ENCODE peak calls at places on chromosomes 6 and 20, in six cellular contexts. One of them, this sample, is unnamed.

GRCh38 chr6:157198425-157199279 is 124.7 kb downstream of the TMEM242 start:
- DNase-seq in lower lobe of right lung: peak
- DNase-seq in AG09309: no peak
- DNase-seq in OCI-LY7: no peak
- DNase-seq in foreskin fibroblast: peak
- DNase-seq in fibroblast of the aortic adventitia: peak
- DNase-seq in this sample: no peak

GRCh38 chr20:62473717-62474584 is 1.8 kb downstream of the GATA5 start:
- DNase-seq in fibroblast of the aortic adventitia: no peak
- DNase-seq in lower lobe of right lung: no peak
- DNase-seq in OCI-LY7: no peak
- DNase-seq in foreskin fibroblast: no peak
- DNase-seq in AG09309: no peak
- DNase-seq in this sample: no peak

GRCh38 chr6:136568129-136568528 is 17.9 kb upstream of the MAP7 start:
- DNase-seq in lower lobe of right lung: no peak
- DNase-seq in foreskin fibroblast: no peak
- DNase-seq in fibroblast of the aortic adventitia: no peak
- DNase-seq in AG09309: no peak
- DNase-seq in OCI-LY7: no peak
- DNase-seq in this sample: no peak

GRCh38 chr6:135250234-135250633 is 69.1 kb downstream of the MYB start:
- DNase-seq in AG09309: no peak
- DNase-seq in OCI-LY7: no peak
- DNase-seq in fibroblast of the aortic adventitia: no peak
- DNase-seq in lower lobe of right lung: no peak
- DNase-seq in foreskin fibroblast: no peak
- DNase-seq in this sample: no peak

GRCh38 chr6:104771258-104771832 is 88.4 kb downstream of the HACE1 start:
- DNase-seq in lower lobe of right lung: no peak
- DNase-seq in OCI-LY7: peak
- DNase-seq in fibroblast of the aortic adventitia: peak
- DNase-seq in foreskin fibroblast: no peak
- DNase-seq in AG09309: no peak
- DNase-seq in this sample: peak

GRCh38 chr6:30979076-30979475 is 4.4 kb upstream of the MUC21 start:
- DNase-seq in lower lobe of right lung: no peak
- DNase-seq in AG09309: no peak
- DNase-seq in OCI-LY7: no peak
- DNase-seq in foreskin fibroblast: no peak
- DNase-seq in fibroblast of the aortic adventitia: no peak
- DNase-seq in this sample: no peak

GRCh38 chr20:64216036-64216435 is 39.5 kb upstream of the PCMTD2 start:
- DNase-seq in OCI-LY7: no peak
- DNase-seq in foreskin fibroblast: no peak
- DNase-seq in fibroblast of the aortic adventitia: peak
- DNase-seq in AG09309: no peak
- DNase-seq in lower lobe of right lung: no peak
- DNase-seq in this sample: no peak

GRCh38 chr6:20403080-20403765 is 1.5 kb downstream of the E2F3 start:
- DNase-seq in fibroblast of the aortic adventitia: peak
- DNase-seq in AG09309: peak
- DNase-seq in OCI-LY7: peak
- DNase-seq in lower lobe of right lung: peak
- DNase-seq in foreskin fibroblast: peak
- DNase-seq in this sample: peak

GRCh38 chr20:23127506-23128279 is 41.6 kb upstream of the CD93 start:
- DNase-seq in fibroblast of the aortic adventitia: no peak
- DNase-seq in OCI-LY7: no peak
- DNase-seq in AG09309: no peak
- DNase-seq in foreskin fibroblast: no peak
- DNase-seq in lower lobe of right lung: no peak
- DNase-seq in this sample: no peak

GRCh38 chr6:116975600-116975999 is 98.6 kb downstream of the RFX6 start:
- DNase-seq in lower lobe of right lung: no peak
- DNase-seq in OCI-LY7: no peak
- DNase-seq in foreskin fibroblast: peak
- DNase-seq in AG09309: no peak
- DNase-seq in fibroblast of the aortic adventitia: no peak
- DNase-seq in this sample: no peak

GRCh38 chr6:84417261-84417660 is 189.8 kb upstream of the CEP162 start:
- DNase-seq in fibroblast of the aortic adventitia: peak
- DNase-seq in OCI-LY7: no peak
- DNase-seq in AG09309: peak
- DNase-seq in foreskin fibroblast: peak
- DNase-seq in lower lobe of right lung: no peak
- DNase-seq in this sample: peak

GRCh38 chr6:12233693-12234551 is 56.2 kb upstream of the EDN1 start:
- DNase-seq in foreskin fibroblast: peak
- DNase-seq in AG09309: peak
- DNase-seq in lower lobe of right lung: no peak
- DNase-seq in OCI-LY7: peak
- DNase-seq in fibroblast of the aortic adventitia: peak
- DNase-seq in this sample: peak

GRCh38 chr6:155142163-155142901 is 121.5 kb upstream of the CLDN20 start:
- DNase-seq in OCI-LY7: no peak
- DNase-seq in AG09309: no peak
- DNase-seq in foreskin fibroblast: no peak
- DNase-seq in lower lobe of right lung: no peak
- DNase-seq in fibroblast of the aortic adventitia: no peak
- DNase-seq in this sample: peak

GRCh38 chr20:18739785-18740184 is 73.8 kb upstream of the SCP2D1 start:
- DNase-seq in AG09309: peak
- DNase-seq in lower lobe of right lung: no peak
- DNase-seq in fibroblast of the aortic adventitia: peak
- DNase-seq in foreskin fibroblast: peak
- DNase-seq in OCI-LY7: no peak
- DNase-seq in this sample: peak

GRCh38 chr6:26232950-26233607 is 131.9 kb upstream of the BTN3A2 start:
- DNase-seq in fibroblast of the aortic adventitia: no peak
- DNase-seq in AG09309: no peak
- DNase-seq in lower lobe of right lung: no peak
- DNase-seq in foreskin fibroblast: peak
- DNase-seq in OCI-LY7: no peak
- DNase-seq in this sample: peak

GRCh38 chr6:143941852-143942627 is 66.0 kb downstream of the PLAGL1 start:
- DNase-seq in foreskin fibroblast: peak
- DNase-seq in AG09309: peak
- DNase-seq in fibroblast of the aortic adventitia: peak
- DNase-seq in OCI-LY7: peak
- DNase-seq in lower lobe of right lung: peak
- DNase-seq in this sample: peak

GRCh38 chr20:39190666-39191570 is 228.8 kb downstream of the DHX35 start:
- DNase-seq in foreskin fibroblast: peak
- DNase-seq in lower lobe of right lung: no peak
- DNase-seq in OCI-LY7: no peak
- DNase-seq in AG09309: peak
- DNase-seq in fibroblast of the aortic adventitia: peak
- DNase-seq in this sample: no peak

GRCh38 chr20:38021373-38021772 is 11.9 kb downstream of the TTI1 start:
- DNase-seq in AG09309: no peak
- DNase-seq in lower lobe of right lung: no peak
- DNase-seq in OCI-LY7: no peak
- DNase-seq in fibroblast of the aortic adventitia: no peak
- DNase-seq in foreskin fibroblast: no peak
- DNase-seq in this sample: no peak

GRCh38 chr6:68575765-68576439 is 59.2 kb upstream of the ADGRB3 start:
- DNase-seq in AG09309: no peak
- DNase-seq in foreskin fibroblast: peak
- DNase-seq in lower lobe of right lung: peak
- DNase-seq in OCI-LY7: no peak
- DNase-seq in fibroblast of the aortic adventitia: no peak
- DNase-seq in this sample: peak

GRCh38 chr20:2246081-2246491 is 49.7 kb upstream of the TGM3 start:
- DNase-seq in lower lobe of right lung: no peak
- DNase-seq in OCI-LY7: no peak
- DNase-seq in foreskin fibroblast: no peak
- DNase-seq in AG09309: no peak
- DNase-seq in fibroblast of the aortic adventitia: no peak
- DNase-seq in this sample: no peak

GRCh38 chr6:12291785-12292604 is 1.8 kb downstream of the EDN1 start:
- DNase-seq in fibroblast of the aortic adventitia: no peak
- DNase-seq in lower lobe of right lung: no peak
- DNase-seq in AG09309: no peak
- DNase-seq in OCI-LY7: no peak
- DNase-seq in foreskin fibroblast: no peak
- DNase-seq in this sample: peak

GRCh38 chr6:82959385-82959941 is 106.2 kb downstream of the UBE3D start:
- DNase-seq in fibroblast of the aortic adventitia: peak
- DNase-seq in lower lobe of right lung: no peak
- DNase-seq in AG09309: peak
- DNase-seq in OCI-LY7: no peak
- DNase-seq in foreskin fibroblast: no peak
- DNase-seq in this sample: peak

GRCh38 chr6:69865126-69865525 is 1.2 kb upstream of the COL19A1 start:
- DNase-seq in fibroblast of the aortic adventitia: peak
- DNase-seq in foreskin fibroblast: peak
- DNase-seq in lower lobe of right lung: no peak
- DNase-seq in OCI-LY7: no peak
- DNase-seq in AG09309: peak
- DNase-seq in this sample: peak

GRCh38 chr20:32779500-32780215 is 17.5 kb downstream of the DNMT3B start:
- DNase-seq in foreskin fibroblast: no peak
- DNase-seq in fibroblast of the aortic adventitia: no peak
- DNase-seq in lower lobe of right lung: no peak
- DNase-seq in OCI-LY7: no peak
- DNase-seq in AG09309: no peak
- DNase-seq in this sample: no peak

GRCh38 chr20:5364136-5364821 is 47.5 kb upstream of the PROKR2 start:
- DNase-seq in foreskin fibroblast: no peak
- DNase-seq in fibroblast of the aortic adventitia: no peak
- DNase-seq in AG09309: no peak
- DNase-seq in OCI-LY7: no peak
- DNase-seq in lower lobe of right lung: no peak
- DNase-seq in this sample: no peak

GRCh38 chr20:50536333-50536732 is 26.1 kb downstream of the PTPN1 start:
- DNase-seq in foreskin fibroblast: no peak
- DNase-seq in lower lobe of right lung: no peak
- DNase-seq in AG09309: no peak
- DNase-seq in OCI-LY7: no peak
- DNase-seq in fibroblast of the aortic adventitia: no peak
- DNase-seq in this sample: no peak

GRCh38 chr20:46635514-46636091 is 15.7 kb downstream of the SLC13A3 start:
- DNase-seq in fibroblast of the aortic adventitia: no peak
- DNase-seq in lower lobe of right lung: no peak
- DNase-seq in OCI-LY7: no peak
- DNase-seq in AG09309: no peak
- DNase-seq in foreskin fibroblast: no peak
- DNase-seq in this sample: no peak

GRCh38 chr6:9647599-9647998 is 767.3 kb downstream of the TFAP2A start:
- DNase-seq in foreskin fibroblast: no peak
- DNase-seq in fibroblast of the aortic adventitia: peak
- DNase-seq in OCI-LY7: no peak
- DNase-seq in lower lobe of right lung: no peak
- DNase-seq in AG09309: no peak
- DNase-seq in this sample: peak

GRCh38 chr6:36340341-36340670 is 3.6 kb upstream of the BNIP5 start:
- DNase-seq in fibroblast of the aortic adventitia: no peak
- DNase-seq in OCI-LY7: no peak
- DNase-seq in AG09309: no peak
- DNase-seq in foreskin fibroblast: no peak
- DNase-seq in lower lobe of right lung: no peak
- DNase-seq in this sample: no peak
- H3K4me3 ChIP-seq in fibroblast of the aortic adventitia: no peak
- H3K4me3 ChIP-seq in OCI-LY7: no peak
- H3K4me3 ChIP-seq in AG09309: no peak
- H3K4me3 ChIP-seq in foreskin fibroblast: no peak
- H3K4me3 ChIP-seq in lower lobe of right lung: no peak
- H3K4me3 ChIP-seq in this sample: no peak

GRCh38 chr6:32559747-32560146 is 29.7 kb upstream of the HLA-DRB5 start:
- DNase-seq in AG09309: no peak
- DNase-seq in foreskin fibroblast: no peak
- DNase-seq in fibroblast of the aortic adventitia: no peak
- DNase-seq in lower lobe of right lung: no peak
- DNase-seq in OCI-LY7: no peak
- DNase-seq in this sample: no peak

GRCh38 chr6:32562931-32563330 is 26.7 kb downstream of the HLA-DRB1 start:
- DNase-seq in OCI-LY7: no peak
- DNase-seq in AG09309: no peak
- DNase-seq in fibroblast of the aortic adventitia: no peak
- DNase-seq in lower lobe of right lung: no peak
- DNase-seq in foreskin fibroblast: no peak
- DNase-seq in this sample: no peak

GRCh38 chr6:32554269-32554919 is 24.3 kb upstream of the HLA-DRB5 start:
- DNase-seq in AG09309: no peak
- DNase-seq in OCI-LY7: no peak
- DNase-seq in fibroblast of the aortic adventitia: no peak
- DNase-seq in lower lobe of right lung: no peak
- DNase-seq in foreskin fibroblast: no peak
- DNase-seq in this sample: no peak

GRCh38 chr6:32553037-32553742 is 23.1 kb upstream of the HLA-DRB5 start:
- DNase-seq in foreskin fibroblast: no peak
- DNase-seq in lower lobe of right lung: no peak
- DNase-seq in AG09309: no peak
- DNase-seq in fibroblast of the aortic adventitia: no peak
- DNase-seq in OCI-LY7: no peak
- DNase-seq in this sample: no peak

DNA sequence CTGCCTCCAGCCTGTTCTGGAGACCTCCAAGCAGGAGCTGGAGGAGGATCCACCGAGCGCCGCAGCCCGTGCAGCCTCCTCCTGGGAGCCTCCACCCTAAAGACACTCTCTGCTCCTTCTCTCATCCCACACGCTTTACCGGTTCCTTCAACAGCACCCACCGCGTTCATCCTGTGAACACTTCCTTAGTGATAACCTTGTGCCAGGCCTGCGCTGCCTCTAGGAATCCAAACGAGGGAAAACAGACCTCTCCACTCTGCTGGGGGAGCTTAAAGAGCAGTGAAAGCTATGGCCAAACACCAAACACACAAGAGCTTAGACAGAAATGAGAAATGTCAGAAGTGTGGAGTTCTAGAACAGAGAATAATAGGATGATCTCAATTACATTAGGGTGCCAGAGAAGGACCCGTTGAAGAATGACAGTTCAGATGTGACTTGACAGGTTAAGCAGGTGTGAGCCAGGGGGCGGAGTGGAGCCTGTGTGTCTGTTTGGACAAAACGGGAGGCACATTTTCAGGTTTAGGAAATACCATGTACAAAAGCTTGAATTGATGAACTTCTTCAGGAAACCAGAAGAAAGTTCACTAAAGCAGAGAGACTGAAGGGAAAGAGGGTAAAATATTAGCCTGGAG is 28.5 kb upstream of the HLA-DRB5 start:
- DNase-seq in AG09309: no peak
- DNase-seq in foreskin fibroblast: no peak
- DNase-seq in OCI-LY7: no peak
- DNase-seq in lower lobe of right lung: no peak
- DNase-seq in fibroblast of the aortic adventitia: no peak
- DNase-seq in this sample: no peak
- TF ChIP-seq CTCF in AG09309: no peak
- TF ChIP-seq CTCF in foreskin fibroblast: no peak
- TF ChIP-seq CTCF in OCI-LY7: no peak
- TF ChIP-seq CTCF in lower lobe of right lung: no peak
- TF ChIP-seq CTCF in fibroblast of the aortic adventitia: no peak
- TF ChIP-seq CTCF in this sample: no peak

GRCh38 chr20:51945881-51946280 is 143.6 kb upstream of the SALL4 start:
- DNase-seq in fibroblast of the aortic adventitia: no peak
- DNase-seq in AG09309: no peak
- DNase-seq in OCI-LY7: no peak
- DNase-seq in foreskin fibroblast: no peak
- DNase-seq in lower lobe of right lung: no peak
- DNase-seq in this sample: no peak
- H3K4me3 ChIP-seq in fibroblast of the aortic adventitia: no peak
- H3K4me3 ChIP-seq in AG09309: no peak
- H3K4me3 ChIP-seq in OCI-LY7: no peak
- H3K4me3 ChIP-seq in foreskin fibroblast: no peak
- H3K4me3 ChIP-seq in lower lobe of right lung: no peak
- H3K4me3 ChIP-seq in this sample: no peak

GRCh38 chr6:129667034-129667433 is 42.9 kb downstream of the ARHGAP18 start:
- DNase-seq in OCI-LY7: no peak
- DNase-seq in foreskin fibroblast: no peak
- DNase-seq in fibroblast of the aortic adventitia: peak
- DNase-seq in lower lobe of right lung: no peak
- DNase-seq in AG09309: no peak
- DNase-seq in this sample: no peak
- TF ChIP-seq CTCF in OCI-LY7: no peak
- TF ChIP-seq CTCF in foreskin fibroblast: no peak
- TF ChIP-seq CTCF in fibroblast of the aortic adventitia: peak
- TF ChIP-seq CTCF in lower lobe of right lung: no peak
- TF ChIP-seq CTCF in AG09309: no peak
- TF ChIP-seq CTCF in this sample: no peak

This sample was measured in astrocyte of the spinal cord.